ENCODE peak calls at places on chromosome 22, in seven cellular contexts. Z is lung, L is thoracic aorta, Q is tibial artery, M is endodermal cell, O is tibial nerve, H is left ventricle myocardium inferior. I is an unnamed sample.
A peak's percentile ranks its signal among the peaks of the same experiment; 100 is the strongest.

GRCh38 chr22:17285661-17286060 is 66.4 kb upstream of the ADA2 start:
- DNase-seq in Z (peak; percentile 11), L (no peak), Q (no peak), M (no peak), O (no peak), H (no peak), I (no peak)

GRCh38 chr22:22883090-22883727 is 4.4 kb upstream of the IGLL5 start:
- DNase-seq in Z (no peak), L (no peak), Q (no peak), M (peak; percentile 28), O (no peak), H (no peak), I (no peak)

GRCh38 chr22:50314455-50315288 is 7.2 kb upstream of the PLXNB2 start:
- DNase-seq in Z (peak; percentile 74), L (no peak), Q (no peak), M (peak; percentile 72), O (no peak), H (peak; percentile 50), I (no peak)

GRCh38 chr22:17724241-17724640 is 50.0 kb downstream of the BID start:
- DNase-seq in Z (no peak), L (no peak), Q (no peak), M (no peak), O (no peak), H (no peak), I (no peak)

GRCh38 chr22:17109976-17110375 is 11.2 kb downstream of the TMEM121B start:
- DNase-seq in Z (no peak), L (no peak), Q (no peak), M (no peak), O (no peak), H (no peak), I (no peak)

GRCh38 chr22:43731986-43732385 is 80.1 kb downstream of the EFCAB6 start:
- DNase-seq in Z (no peak), L (no peak), Q (no peak), M (no peak), O (no peak), H (no peak), I (no peak)

GRCh38 chr22:45101828-45102227 is 61.9 kb upstream of the NUP50 start:
- DNase-seq in Z (peak; percentile 41), L (no peak), Q (peak; percentile 41), M (peak; percentile 88), O (peak; percentile 34), H (peak; percentile 21), I (peak; percentile 22)

GRCh38 chr22:44448271-44448780 is 49.7 kb downstream of the RTL6 start:
- DNase-seq in Z (no peak), L (peak; percentile 46), Q (peak; percentile 72), M (peak; percentile 34), O (peak; percentile 54), H (peak; percentile 76), I (no peak)

GRCh38 chr22:45554040-45554406 is 51.3 kb downstream of the FBLN1 start:
- DNase-seq in Z (no peak), L (no peak), Q (no peak), M (no peak), O (no peak), H (no peak), I (no peak)

GRCh38 chr22:44085743-44086741 is 61.9 kb downstream of the PARVB start:
- DNase-seq in Z (peak; percentile 36), L (no peak), Q (peak; percentile 44), M (peak; percentile 71), O (peak; percentile 48), H (peak; percentile 81), I (peak; percentile 96)

GRCh38 chr22:50701428-50702154 is 29.0 kb downstream of the SHANK3 start:
- DNase-seq in Z (no peak), L (no peak), Q (no peak), M (peak; percentile 27), O (no peak), H (no peak), I (no peak)

GRCh38 chr22:28051787-28052356 is 132.8 kb upstream of the PITPNB start:
- DNase-seq in Z (peak; percentile 55), L (no peak), Q (peak; percentile 64), M (peak; percentile 94), O (peak; percentile 78), H (peak; percentile 77), I (no peak)

GRCh38 chr22:45645526-45646414 is 25.9 kb upstream of the ATXN10 start:
- DNase-seq in Z (peak; percentile 76), L (no peak), Q (peak; percentile 52), M (peak; percentile 94), O (peak; percentile 62), H (peak; percentile 70), I (peak; percentile 49)

GRCh38 chr22:16387088-16387487 is 205.5 kb downstream of the CCT8L2 start:
- DNase-seq in Z (no peak), L (no peak), Q (no peak), M (no peak), O (no peak), H (no peak), I (no peak)

GRCh38 chr22:49657275-49657973 is 170.2 kb downstream of the BRD1 start:
- DNase-seq in Z (peak; percentile 73), L (no peak), Q (peak; percentile 71), M (no peak), O (peak; percentile 66), H (peak; percentile 75), I (peak; percentile 42)

GRCh38 chr22:46734830-46735453 is 3.1 kb downstream of the CERK start:
- DNase-seq in Z (peak; percentile 63), L (no peak), Q (peak; percentile 43), M (no peak), O (no peak), H (no peak), I (no peak)

GRCh38 chr22:46421272-46421671 is 85.8 kb downstream of the TRMU start:
- DNase-seq in Z (no peak), L (no peak), Q (no peak), M (no peak), O (no peak), H (no peak), I (no peak)

GRCh38 chr22:22772396-22772795 is 115.2 kb upstream of the IGLL5 start:
- DNase-seq in Z (no peak), L (no peak), Q (no peak), M (no peak), O (no peak), H (no peak), I (no peak)

GRCh38 chr22:41603873-41604332 is 14.3 kb upstream of the PMM1 start:
- DNase-seq in Z (no peak), L (no peak), Q (no peak), M (no peak), O (no peak), H (no peak), I (no peak)

GRCh38 chr22:43526951-43527350 is 115.1 kb downstream of the MPPED1 start:
- DNase-seq in Z (no peak), L (no peak), Q (no peak), M (no peak), O (no peak), H (no peak), I (no peak)

DNA sequence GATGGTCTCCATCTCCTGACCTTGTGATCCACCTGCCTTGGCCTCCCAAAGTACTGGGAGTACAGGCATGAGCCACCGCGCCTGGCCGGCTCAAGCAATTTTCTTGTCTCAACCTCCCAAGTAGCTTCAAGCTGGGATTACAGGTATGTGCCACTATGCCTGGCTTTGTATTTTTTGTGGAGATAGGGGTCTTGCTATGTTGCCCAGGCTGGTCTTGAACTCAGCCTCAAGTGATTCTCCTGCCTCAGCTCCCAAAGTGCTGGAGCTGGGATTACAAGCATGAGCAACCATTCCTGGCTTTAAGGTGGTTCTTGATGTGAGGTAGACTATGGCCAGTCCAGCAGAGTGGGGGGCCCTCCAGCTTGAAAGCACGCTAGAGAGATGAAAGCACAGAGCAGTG is 7.6 kb downstream of the POLR2F start:
- DNase-seq in Z (no peak), L (no peak), Q (no peak), M (no peak), O (no peak), H (no peak), I (no peak)
- H3K36me3 ChIP-seq in Z (peaks cover 42% of the 10 kb centered on the region), L (peaks cover 49% of the 10 kb centered on the region), Q (peaks cover 88% of the 10 kb centered on the region), M (peaks cover 62% of the 10 kb centered on the region), O (no peaks in the 10 kb centered on the region), H (peaks cover 72% of the 10 kb centered on the region), I (no peaks in the 10 kb centered on the region)

GRCh38 chr22:21768435-21768834 is 32.8 kb upstream of the YPEL1 start:
- DNase-seq in Z (no peak), L (no peak), Q (no peak), M (no peak), O (no peak), H (no peak), I (no peak)

GRCh38 chr22:21764038-21764804 is 28.6 kb upstream of the YPEL1 start:
- DNase-seq in Z (no peak), L (no peak), Q (no peak), M (no peak), O (no peak), H (no peak), I (no peak)

GRCh38 chr22:21765909-21766529 is 30.4 kb upstream of the YPEL1 start:
- DNase-seq in Z (no peak), L (no peak), Q (no peak), M (no peak), O (no peak), H (no peak), I (no peak)

GRCh38 chr22:21762712-21763581 is 27.4 kb upstream of the YPEL1 start:
- DNase-seq in Z (no peak), L (no peak), Q (no peak), M (no peak), O (no peak), H (no peak), I (no peak)

DNA sequence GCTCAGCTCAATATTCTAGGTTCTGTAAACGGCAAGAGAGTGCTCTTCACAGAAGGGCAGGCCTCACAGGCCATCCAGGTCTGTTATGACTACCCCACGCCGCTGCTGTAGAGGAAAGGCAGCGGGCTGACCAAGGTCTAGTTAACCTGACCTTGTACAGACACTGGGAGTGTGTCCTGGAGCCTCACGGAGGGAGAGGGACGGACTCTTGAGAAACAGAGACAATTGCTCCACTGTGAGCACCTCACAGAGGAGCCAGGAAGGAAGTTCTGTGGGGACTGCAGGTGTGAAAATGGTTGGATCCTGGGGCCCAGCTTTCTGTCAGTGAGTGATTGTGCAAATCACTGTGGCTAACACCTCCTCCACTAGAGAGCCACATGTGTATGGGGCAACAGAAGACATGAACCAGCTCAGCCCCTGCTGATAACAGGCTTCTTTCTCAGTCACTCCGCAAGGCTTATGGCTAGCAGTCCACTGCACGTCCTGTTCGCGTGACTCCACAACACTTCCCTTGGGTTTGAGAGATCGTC is 31.4 kb upstream of the YPEL1 start:
- DNase-seq in Z (no peak), L (no peak), Q (no peak), M (no peak), O (no peak), H (no peak), I (peak; percentile 21)
- H3K27ac ChIP-seq in Z (no peak overlapping the region), L (no peak overlapping the region), Q (no peak overlapping the region), M (no peak overlapping the region), O (no peak overlapping the region), H (no peak overlapping the region), I (no peak overlapping the region)

DNA sequence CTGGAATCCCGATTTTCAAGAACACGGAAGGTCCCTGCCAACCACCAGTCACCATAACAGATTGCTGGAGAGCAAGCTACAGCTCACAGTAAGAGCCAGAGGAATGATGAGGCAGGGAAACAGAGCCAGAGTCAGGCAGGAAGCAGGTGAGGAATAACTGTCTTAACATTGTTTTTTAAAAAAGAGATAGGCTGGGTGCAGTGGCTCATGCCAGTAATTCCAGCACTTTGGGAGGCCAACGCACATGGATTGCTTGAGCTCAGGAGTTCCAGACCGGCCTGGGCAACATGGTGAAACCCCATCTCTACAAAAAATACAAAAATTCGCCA is 13.5 kb upstream of the CASTOR1 start:
- DNase-seq in Z (no peak), L (no peak), Q (no peak), M (no peak), O (no peak), H (no peak), I (no peak)
- H3K36me3 ChIP-seq in Z (peaks cover 13% of the 10 kb centered on the region), L (peaks cover 21% of the 10 kb centered on the region), Q (peaks cover 57% of the 10 kb centered on the region), M (peaks cover 6% of the 10 kb centered on the region), O (no peaks in the 10 kb centered on the region), H (peaks cover 41% of the 10 kb centered on the region), I (no peaks in the 10 kb centered on the region)

GRCh38 chr22:24178021-24178431 is 3.3 kb upstream of the SUSD2 start:
- DNase-seq in Z (no peak), L (no peak), Q (no peak), M (no peak), O (no peak), H (no peak), I (no peak)
- H3K27ac ChIP-seq in Z (no peak overlapping the region), L (peak overlapping the region; percentile 86), Q (peak overlapping the region; percentile 96), M (no peak overlapping the region), O (no peak overlapping the region), H (peak overlapping the region; percentile 23), I (no peak overlapping the region)

I was measured in gastrocnemius medialis.